ENCODE peak calls at places on chromosomes 4 and X, in eight cellular contexts. J is H9, K is astrocyte, Y is C1 segment of cervical spinal cord, I is epithelial cell of esophagus, Z is NCI-H69, L is WTC11, F is neural progenitor cell. T is an unnamed sample.
A peak's percentile ranks its signal among the peaks of the same experiment; 100 is the strongest.

GRCh38 chrX:14359316-14359715 is 170.0 kb upstream of the GLRA2 start:
- DNase-seq in J (no peak), K (no peak), I (peak; percentile 13), F (no peak), L (no peak), Z (no peak), Y (no peak), T (no peak)

GRCh38 chrX:34734383-34734782 is 77.3 kb upstream of the TMEM47 start:
- DNase-seq in K (peak; percentile 8), J (no peak), I (peak; percentile 3), Y (no peak), Z (no peak), F (no peak), L (no peak), T (no peak)

GRCh38 chr4:54954656-54955388 is 170.6 kb downstream of the KDR start:
- DNase-seq in K (no peak), Y (no peak), J (no peak), L (no peak), F (no peak), Z (peak; percentile 8), I (no peak), T (peak; percentile 31)

GRCh38 chr4:175369087-175369486 is 443.0 kb downstream of the GPM6A start:
- DNase-seq in Y (no peak), J (no peak), F (no peak), K (peak; percentile 71), Z (no peak), I (peak; percentile 5), L (no peak), T (no peak)

GRCh38 chr4:143021384-143021783 is 163.3 kb upstream of the USP38 start:
- DNase-seq in F (no peak), Z (no peak), Y (no peak), I (no peak), J (no peak), L (no peak), K (no peak), T (no peak)

GRCh38 chrX:111431007-111431406 is 19.0 kb upstream of the DCX start:
- DNase-seq in J (no peak), L (no peak), I (peak; percentile 19), Z (peak; percentile 96), F (no peak), Y (no peak), K (no peak), T (no peak)

GRCh38 chrX:150731795-150732194 is 38.6 kb downstream of the MTMR1 start:
- DNase-seq in I (peak; percentile 83), L (no peak), J (no peak), Y (no peak), F (no peak), Z (no peak), K (peak; percentile 97), T (no peak)

GRCh38 chrX:124475358-124475757 is 129.0 kb downstream of the SH2D1A start:
- DNase-seq in J (no peak), Z (no peak), I (no peak), K (no peak), Y (no peak), L (no peak), F (no peak), T (no peak)

GRCh38 chr4:3703677-3704521 is 62.3 kb upstream of the ADRA2C start:
- DNase-seq in Z (peak; percentile 65), I (no peak), F (peak; percentile 69), L (no peak), K (no peak), J (no peak), Y (no peak), T (no peak)

GRCh38 chr4:136329042-136329662 is 1203.1 kb downstream of the PCDH18 start:
- DNase-seq in L (no peak), Y (no peak), Z (peak; percentile 6), K (no peak), J (no peak), I (peak; percentile 16), F (peak; percentile 19), T (no peak)

GRCh38 chr4:87419578-87420249 is 2.7 kb upstream of the NUDT9 start:
- DNase-seq in F (peak; percentile 40), Y (no peak), Z (peak; percentile 98), L (no peak), I (peak; percentile 48), K (peak; percentile 48), J (no peak), T (no peak)

GRCh38 chr4:139919513-139919912 is 234.5 kb downstream of the MAML3 start:
- DNase-seq in F (no peak), L (no peak), K (peak; percentile 76), Z (no peak), J (no peak), Y (no peak), I (no peak), T (peak; percentile 62)

GRCh38 chr4:78645853-78646757 is 94.5 kb downstream of the ANXA3 start:
- DNase-seq in F (no peak), Z (peak; percentile 67), Y (peak; percentile 31), I (peak; percentile 97), K (peak; percentile 94), J (no peak), L (no peak), T (peak; percentile 95)

GRCh38 chrX:39859991-39860861 is 237.5 kb downstream of the BCOR start:
- DNase-seq in L (peak; percentile 31), I (peak; percentile 59), Z (peak; percentile 57), K (peak; percentile 91), J (peak; percentile 87), F (peak; percentile 70), Y (no peak), T (no peak)

GRCh38 chr4:1720163-1720983 is 750 bp downstream of the TMEM129 start:
- DNase-seq in J (peak; percentile 54), Z (peak; percentile 67), I (peak; percentile 30), L (peak; percentile 50), K (no peak), Y (no peak), F (peak; percentile 77), T (no peak)

GRCh38 chrX:48983081-48983480 is 11.4 kb upstream of the KCND1 start:
- DNase-seq in Y (no peak), K (no peak), L (no peak), Z (no peak), F (no peak), I (no peak), J (no peak), T (no peak)

GRCh38 chrX:10395179-10395578 is 225.2 kb downstream of the MID1 start:
- DNase-seq in K (no peak), F (no peak), Z (no peak), J (no peak), I (no peak), L (no peak), Y (no peak), T (no peak)

GRCh38 chr4:67006791-67007190 is 538.5 kb downstream of the CENPC start:
- DNase-seq in Y (no peak), Z (no peak), J (no peak), F (no peak), L (no peak), I (no peak), K (no peak), T (no peak)

GRCh38 chr4:64533159-64533558 is 123.9 kb upstream of the TECRL start:
- DNase-seq in L (no peak), I (no peak), F (no peak), Z (no peak), Y (no peak), J (no peak), K (no peak), T (no peak)

GRCh38 chr4:186553717-186554116 is 1.6 kb downstream of the MTNR1A start:
- DNase-seq in Z (no peak), I (no peak), Y (no peak), K (no peak), L (peak; percentile 43), J (peak; percentile 56), F (peak; percentile 33), T (peak; percentile 90)

GRCh38 chr4:181647396-181648107 is 595.6 kb upstream of the TENM3 start:
- DNase-seq in Y (no peak), I (no peak), K (no peak), L (no peak), Z (no peak), J (no peak), F (peak; percentile 44), T (no peak)